ENCODE peak calls at places on chromosomes 13 and 19, in nine cellular contexts. P, E, Q, C, W, K, M, Z and H are unnamed samples.

GRCh38 chr19:16202320-16203255 is 4.9 kb downstream of the AP1M1 start:
- DNase-seq in C (no peak), M (peak), Z (peak), K (no peak), P (no peak), W (no peak), Q (no peak), E (no peak), H (no peak)

GRCh38 chr19:14370169-14370998 is 10.9 kb upstream of the ADGRE5 start:
- DNase-seq in C (no peak), P (no peak), W (no peak), Q (peak), Z (no peak), M (no peak), K (no peak), E (no peak), H (no peak)

GRCh38 chr13:62682788-62683187 is 1267.1 kb upstream of the PCDH20 start:
- DNase-seq in Z (no peak), P (no peak), Q (no peak), C (no peak), E (no peak), K (no peak), M (no peak), W (no peak), H (no peak)

GRCh38 chr13:75226755-75227435 is 255.1 kb downstream of the TBC1D4 start:
- DNase-seq in C (no peak), K (peak), P (peak), W (no peak), E (no peak), Z (peak), M (peak), Q (no peak), H (no peak)

GRCh38 chr13:113291997-113292862 is 4.8 kb upstream of the LAMP1 start:
- DNase-seq in Z (peak), P (no peak), C (peak), W (no peak), Q (no peak), E (no peak), M (peak), K (peak), H (no peak)

GRCh38 chr13:43289458-43290255 is 266.3 kb downstream of the DNAJC15 start:
- DNase-seq in K (no peak), M (peak), Z (peak), E (no peak), P (no peak), C (no peak), W (no peak), Q (no peak), H (no peak)

GRCh38 chr13:27355894-27356293 is 68.5 kb upstream of the GTF3A start:
- DNase-seq in Q (no peak), E (no peak), M (no peak), K (no peak), P (no peak), Z (no peak), W (no peak), C (peak), H (no peak)

GRCh38 chr19:9018163-9018875 is 8.1 kb upstream of the MUC16 start:
- DNase-seq in Z (no peak), E (no peak), P (no peak), Q (no peak), M (no peak), W (no peak), C (no peak), K (no peak), H (no peak)

GRCh38 chr19:32817252-32817912 is 52.2 kb downstream of the SLC7A9 start:
- DNase-seq in W (no peak), M (no peak), Q (no peak), Z (no peak), K (no peak), P (no peak), E (no peak), C (no peak), H (no peak)

GRCh38 chr13:83503424-83503823 is 378.9 kb downstream of the SLITRK1 start:
- DNase-seq in C (no peak), P (peak), M (peak), Q (no peak), Z (peak), K (no peak), E (no peak), W (no peak), H (no peak)

GRCh38 chr13:83499286-83499685 is 383.0 kb downstream of the SLITRK1 start:
- DNase-seq in P (no peak), M (peak), C (no peak), E (no peak), W (no peak), Z (no peak), K (no peak), Q (no peak), H (no peak)

GRCh38 chr13:83498045-83498444 is 384.2 kb downstream of the SLITRK1 start:
- DNase-seq in Z (no peak), K (no peak), W (no peak), Q (no peak), C (no peak), M (no peak), P (no peak), E (no peak), H (no peak)

GRCh38 chr13:83496501-83496900 is 385.8 kb downstream of the SLITRK1 start:
- DNase-seq in W (no peak), P (no peak), M (no peak), Q (no peak), C (no peak), K (no peak), E (no peak), Z (no peak), H (no peak)

DNA sequence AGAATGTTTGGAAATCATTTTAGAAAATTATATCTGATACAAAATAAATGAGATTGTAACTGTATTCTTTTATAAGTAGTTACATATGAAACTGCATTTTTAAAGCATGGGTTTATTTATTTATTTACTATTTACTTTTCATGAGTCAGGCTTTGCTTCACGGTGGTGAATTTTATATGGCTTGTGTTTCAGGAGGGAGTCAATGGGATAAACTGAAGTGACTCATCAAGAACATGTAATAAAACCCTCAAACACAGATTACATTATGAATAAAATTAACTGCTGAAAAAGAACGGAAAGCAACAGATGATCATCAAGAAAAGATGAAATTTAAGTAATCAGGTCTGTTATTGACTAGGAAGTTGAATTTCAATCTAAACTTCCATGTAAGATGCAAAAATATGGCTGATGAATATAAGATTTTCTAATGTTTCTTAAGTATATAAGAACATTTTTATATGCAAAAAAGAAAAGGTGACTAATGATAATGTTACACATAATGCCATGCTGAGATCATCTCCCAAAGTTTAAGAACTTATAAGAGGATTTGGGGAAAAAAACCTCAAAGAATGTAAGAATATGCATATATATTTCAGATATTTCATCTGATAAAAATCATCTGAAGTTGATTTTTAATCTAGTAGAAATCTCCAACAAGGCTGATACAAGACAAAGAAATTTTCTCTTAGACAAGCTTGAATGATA is 383.6 kb downstream of the SLITRK1 start:
- DNase-seq in P (peak), E (no peak), K (no peak), M (peak), Z (peak), C (no peak), W (no peak), Q (no peak), H (no peak)
- H3K4me3 ChIP-seq in P (no peak), E (no peak), K (no peak), M (no peak), Z (no peak), C (no peak), W (no peak), Q (no peak), H (no peak)

GRCh38 chr13:32530841-32531253 is 7.7 kb downstream of the N4BP2L2 start:
- DNase-seq in Q (no peak), K (peak), E (no peak), C (no peak), P (peak), Z (peak), W (no peak), M (peak), H (no peak)
- H3K4me3 ChIP-seq in Q (peak), K (no peak), E (no peak), C (no peak), P (no peak), Z (no peak), W (no peak), M (no peak), H (no peak)

GRCh38 chr19:5996102-5996501 is 18.2 kb upstream of the RANBP3 start:
- DNase-seq in M (no peak), W (no peak), C (no peak), P (no peak), E (no peak), Q (no peak), K (no peak), Z (no peak), H (no peak)

GRCh38 chr19:5995606-5996005 is 17.7 kb upstream of the RANBP3 start:
- DNase-seq in P (no peak), W (no peak), E (no peak), Q (no peak), Z (no peak), C (no peak), K (no peak), M (no peak), H (no peak)

GRCh38 chr19:5994407-5995165 is 16.6 kb upstream of the RANBP3 start:
- DNase-seq in M (no peak), K (no peak), C (peak), Z (no peak), W (no peak), E (no peak), Q (no peak), P (no peak), H (no peak)

GRCh38 chr19:5992756-5993155 is 14.8 kb upstream of the RANBP3 start:
- DNase-seq in Z (no peak), Q (no peak), E (no peak), P (no peak), W (no peak), M (no peak), C (no peak), K (no peak), H (no peak)

GRCh38 chr19:5993516-5994406 is 15.8 kb upstream of the RANBP3 start:
- DNase-seq in Z (peak), C (peak), P (no peak), E (peak), W (no peak), K (no peak), Q (no peak), M (no peak), H (no peak)
- H3K4me3 ChIP-seq in Z (no peak), C (no peak), P (no peak), E (peak), W (no peak), K (no peak), Q (no peak), M (no peak), H (no peak)

DNA sequence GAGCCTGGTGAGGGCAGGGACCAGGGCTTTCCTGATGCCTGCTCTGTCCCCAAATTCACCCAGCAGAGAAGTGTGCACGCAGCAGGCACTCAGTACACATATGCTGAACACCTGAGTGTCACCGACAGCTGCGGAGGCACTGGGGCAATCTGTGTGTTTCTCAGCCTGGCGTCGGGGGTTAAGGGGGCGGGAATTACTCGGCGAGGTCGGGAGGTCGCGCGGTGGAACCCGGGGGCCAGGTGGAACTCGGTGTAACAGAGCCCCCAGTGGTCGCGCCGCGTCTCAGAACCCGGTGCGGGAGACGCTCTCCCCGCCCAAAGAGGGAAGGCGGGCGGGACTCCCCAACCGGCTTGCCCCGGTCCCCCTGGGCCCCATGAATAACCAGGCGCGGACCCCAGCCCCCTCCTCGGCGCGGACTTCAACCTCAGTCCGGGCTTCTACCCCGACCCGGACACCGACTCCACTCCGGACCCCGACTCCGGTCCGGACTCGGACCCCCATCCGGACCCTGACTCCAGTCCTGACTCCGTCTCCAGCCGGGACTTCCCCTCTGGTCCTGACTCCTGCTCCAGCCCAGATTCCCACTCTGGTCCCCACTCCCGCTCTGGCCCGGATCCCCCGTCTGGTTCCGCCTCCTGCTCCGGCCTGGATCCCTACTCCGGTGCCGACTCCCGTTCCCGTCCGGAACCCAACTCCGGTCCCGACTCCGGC is at the start of gene SELENOV:
- DNase-seq in M (no peak), E (no peak), Q (no peak), C (peak), W (peak), Z (no peak), P (no peak), K (no peak), H (no peak)
- H3K4me3 ChIP-seq in M (no peak), E (peak), Q (no peak), C (peak), W (no peak), Z (no peak), P (peak), K (no peak), H (no peak)

DNA sequence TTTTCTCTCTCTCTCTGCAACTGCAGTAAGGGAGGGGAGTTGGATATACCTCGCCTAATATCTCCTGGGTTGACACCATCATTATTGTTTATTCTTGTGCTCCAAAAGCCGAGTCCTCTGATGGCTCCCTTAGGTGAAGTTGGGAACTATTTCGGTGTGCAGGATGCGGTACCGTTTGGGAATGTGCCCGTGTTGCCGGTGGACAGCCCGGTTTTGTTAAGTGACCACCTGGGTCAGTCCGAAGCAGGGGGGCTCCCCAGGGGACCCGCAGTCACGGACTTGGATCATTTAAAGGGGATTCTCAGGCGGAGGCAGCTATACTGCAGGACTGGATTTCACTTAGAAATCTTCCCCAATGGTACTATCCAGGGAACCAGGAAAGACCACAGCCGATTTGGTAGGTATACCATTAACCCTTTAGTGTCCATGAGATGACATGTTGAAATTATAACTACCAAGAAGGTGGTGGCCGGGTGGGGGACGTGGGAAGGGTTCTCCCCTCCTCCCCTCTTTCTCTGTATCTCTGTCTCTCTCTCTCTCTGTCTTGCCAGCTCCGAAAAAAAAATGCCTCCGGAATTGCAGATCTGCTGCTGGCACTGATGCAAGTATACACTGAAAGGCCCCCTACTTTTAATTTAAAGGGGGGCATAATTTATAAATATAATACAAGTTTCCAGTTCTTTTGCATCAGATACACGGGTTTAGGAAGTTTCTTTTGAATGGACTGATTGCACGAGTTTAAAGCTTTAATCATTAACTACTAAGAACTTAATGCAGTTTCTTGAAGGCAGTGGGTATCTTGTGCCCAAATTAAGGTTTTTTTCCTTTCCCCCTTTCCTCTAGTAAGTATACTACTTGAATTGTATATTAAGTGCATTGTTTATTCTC is 1.2 kb downstream of the FGF9 start:
- DNase-seq in E (no peak), Q (no peak), M (no peak), P (no peak), C (peak), K (no peak), Z (no peak), W (no peak), H (no peak)
- H3K4me3 ChIP-seq in E (peak), Q (peak), M (no peak), P (no peak), C (peak), K (no peak), Z (peak), W (no peak), H (no peak)

GRCh38 chr19:47581605-47582319 is 8.8 kb upstream of the ZNF541 start:
- DNase-seq in P (no peak), K (no peak), W (no peak), Q (no peak), M (no peak), Z (no peak), C (no peak), E (peak), H (no peak)
- H3K4me3 ChIP-seq in P (no peak), K (no peak), W (no peak), Q (no peak), M (no peak), Z (no peak), C (no peak), E (no peak), H (no peak)

GRCh38 chr19:4916292-4917082 is 7.2 kb downstream of the UHRF1 start:
- DNase-seq in K (no peak), Z (no peak), M (no peak), W (no peak), C (peak), P (no peak), Q (peak), E (no peak), H (no peak)
- H3K4me3 ChIP-seq in K (no peak), Z (no peak), M (no peak), W (no peak), C (no peak), P (no peak), Q (peak), E (peak), H (peak)